ENCODE peak calls at places on chromosomes 3 and 15, in ten cellular contexts. B is Right ventricle myocardium superior; W is MV-4-11; N is DMS 273 treated with DMSO at 0.1 percent for 48 hours; O is endodermal cell; P is AG09319; U is LoVo; Q is NCI-H524; E is amniotic stem cell; C is stimulated activated CD4-positive, alpha-beta T cell treated with anti-CD3 and anti-CD28 coated beads, Interleukin-1b, Interleukin-23, amount 100 ng/mL, for 4 hours. Y is an unnamed sample.

GRCh38 chr15:89860851-89861360 is 32.9 kb downstream of the AP3S2 start:
- DNase-seq in P (no peak), O (no peak), E (no peak), N (no peak), B (no peak), C (no peak), Q (no peak), W (no peak), U (no peak), Y (no peak)

GRCh38 chr3:159775372-159775961 is 213.2 kb upstream of the IL12A start:
- DNase-seq in Q (no peak), P (peak), C (no peak), W (no peak), E (no peak), N (peak), O (peak), B (peak), U (peak), Y (peak)

GRCh38 chr15:67915374-67916050 is 75.7 kb upstream of the RNU6-1 start:
- DNase-seq in Q (no peak), E (no peak), P (no peak), N (peak), W (no peak), U (peak), C (no peak), B (peak), O (peak), Y (peak)

GRCh38 chr15:51104512-51104911 is 9.8 kb upstream of the TNFAIP8L3 start:
- DNase-seq in E (no peak), P (peak), C (no peak), N (no peak), W (no peak), Q (no peak), U (no peak), O (no peak), B (peak), Y (peak)

GRCh38 chr3:129348734-129349133 is 70.1 kb downstream of the HMCES start:
- DNase-seq in O (no peak), Q (no peak), B (no peak), C (no peak), W (peak), P (no peak), E (no peak), N (no peak), U (no peak), Y (no peak)

GRCh38 chr15:57133127-57133968 is 214.9 kb downstream of the TCF12 start:
- DNase-seq in P (no peak), O (no peak), B (no peak), N (peak), E (no peak), W (no peak), Q (peak), U (no peak), C (no peak), Y (no peak)

GRCh38 chr15:56307180-56307579 is 58.0 kb upstream of the TEX9 start:
- DNase-seq in N (peak), O (no peak), U (no peak), C (no peak), W (no peak), E (no peak), B (no peak), P (no peak), Q (peak), Y (no peak)

GRCh38 chr3:61807865-61808276 is 246.5 kb downstream of the PTPRG start:
- DNase-seq in B (no peak), N (peak), P (peak), Q (peak), C (no peak), U (no peak), O (no peak), W (no peak), E (no peak), Y (peak)

Y was measured in left ventricle myocardium superior.